ENCODE peak calls at places on chromosomes 5 and 9, in six cellular contexts. One of them, this sample, is unnamed. For H3K4me1 and H3K36me3, the result is how much of the 10 kb centered on the place peaks cover.

GRCh38 chr5:137741718-137742117 is 5.8 kb upstream of the KLHL3 start:
- DNase-seq in ascending aorta: no peak
- DNase-seq in neuronal stem cell: no peak
- DNase-seq in Caco-2: no peak
- DNase-seq in GM23248: no peak
- DNase-seq in heart right ventricle: no peak
- DNase-seq in this sample: no peak

GRCh38 chr5:10424124-10424731 is 17.5 kb upstream of the ROPN1L start:
- DNase-seq in heart right ventricle: no peak
- DNase-seq in neuronal stem cell: no peak
- DNase-seq in Caco-2: peak
- DNase-seq in ascending aorta: no peak
- DNase-seq in GM23248: peak
- DNase-seq in this sample: peak

GRCh38 chr5:1762121-1762877 is 37.3 kb downstream of the MRPL36 start:
- DNase-seq in heart right ventricle: no peak
- DNase-seq in ascending aorta: no peak
- DNase-seq in GM23248: no peak
- DNase-seq in neuronal stem cell: no peak
- DNase-seq in Caco-2: no peak
- DNase-seq in this sample: no peak

GRCh38 chr5:88502179-88503064 is 233.8 kb upstream of the TMEM161B start:
- DNase-seq in neuronal stem cell: no peak
- DNase-seq in Caco-2: no peak
- DNase-seq in ascending aorta: no peak
- DNase-seq in heart right ventricle: no peak
- DNase-seq in GM23248: peak
- DNase-seq in this sample: peak

GRCh38 chr9:129221979-129222635 is 44.0 kb upstream of the IER5L start:
- DNase-seq in ascending aorta: no peak
- DNase-seq in neuronal stem cell: no peak
- DNase-seq in Caco-2: no peak
- DNase-seq in heart right ventricle: no peak
- DNase-seq in GM23248: no peak
- DNase-seq in this sample: no peak

GRCh38 chr5:52262844-52263243 is 524.9 kb upstream of the ITGA1 start:
- DNase-seq in Caco-2: no peak
- DNase-seq in neuronal stem cell: no peak
- DNase-seq in GM23248: no peak
- DNase-seq in heart right ventricle: no peak
- DNase-seq in ascending aorta: no peak
- DNase-seq in this sample: no peak

GRCh38 chr5:203246-203645 is 12.0 kb downstream of the LRRC14B start:
- DNase-seq in heart right ventricle: no peak
- DNase-seq in GM23248: no peak
- DNase-seq in ascending aorta: no peak
- DNase-seq in neuronal stem cell: no peak
- DNase-seq in Caco-2: no peak
- DNase-seq in this sample: no peak

GRCh38 chr5:1321576-1321975 is 23.3 kb downstream of the CLPTM1L start:
- DNase-seq in ascending aorta: no peak
- DNase-seq in Caco-2: no peak
- DNase-seq in GM23248: no peak
- DNase-seq in neuronal stem cell: no peak
- DNase-seq in heart right ventricle: no peak
- DNase-seq in this sample: no peak

GRCh38 chr5:170502692-170503091 is 1.1 kb upstream of the KCNIP1 start:
- DNase-seq in GM23248: no peak
- DNase-seq in heart right ventricle: no peak
- DNase-seq in neuronal stem cell: no peak
- DNase-seq in ascending aorta: no peak
- DNase-seq in Caco-2: no peak
- DNase-seq in this sample: no peak

GRCh38 chr5:31638748-31639418 is at the start of gene PDZD2:
- DNase-seq in GM23248: peak
- DNase-seq in heart right ventricle: peak
- DNase-seq in Caco-2: peak
- DNase-seq in neuronal stem cell: peak
- DNase-seq in ascending aorta: no peak
- DNase-seq in this sample: peak

GRCh38 chr5:15249152-15249551 is 250.8 kb upstream of the FBXL7 start:
- DNase-seq in GM23248: peak
- DNase-seq in neuronal stem cell: no peak
- DNase-seq in Caco-2: no peak
- DNase-seq in ascending aorta: no peak
- DNase-seq in heart right ventricle: no peak
- DNase-seq in this sample: no peak

GRCh38 chr5:52638732-52639131 is 149.0 kb upstream of the ITGA1 start:
- DNase-seq in Caco-2: no peak
- DNase-seq in GM23248: no peak
- DNase-seq in neuronal stem cell: no peak
- DNase-seq in ascending aorta: no peak
- DNase-seq in heart right ventricle: no peak
- DNase-seq in this sample: no peak

GRCh38 chr9:87322840-87323635 is 174.6 kb upstream of the DAPK1 start:
- DNase-seq in neuronal stem cell: no peak
- DNase-seq in Caco-2: no peak
- DNase-seq in heart right ventricle: no peak
- DNase-seq in GM23248: peak
- DNase-seq in ascending aorta: no peak
- DNase-seq in this sample: no peak

DNA sequence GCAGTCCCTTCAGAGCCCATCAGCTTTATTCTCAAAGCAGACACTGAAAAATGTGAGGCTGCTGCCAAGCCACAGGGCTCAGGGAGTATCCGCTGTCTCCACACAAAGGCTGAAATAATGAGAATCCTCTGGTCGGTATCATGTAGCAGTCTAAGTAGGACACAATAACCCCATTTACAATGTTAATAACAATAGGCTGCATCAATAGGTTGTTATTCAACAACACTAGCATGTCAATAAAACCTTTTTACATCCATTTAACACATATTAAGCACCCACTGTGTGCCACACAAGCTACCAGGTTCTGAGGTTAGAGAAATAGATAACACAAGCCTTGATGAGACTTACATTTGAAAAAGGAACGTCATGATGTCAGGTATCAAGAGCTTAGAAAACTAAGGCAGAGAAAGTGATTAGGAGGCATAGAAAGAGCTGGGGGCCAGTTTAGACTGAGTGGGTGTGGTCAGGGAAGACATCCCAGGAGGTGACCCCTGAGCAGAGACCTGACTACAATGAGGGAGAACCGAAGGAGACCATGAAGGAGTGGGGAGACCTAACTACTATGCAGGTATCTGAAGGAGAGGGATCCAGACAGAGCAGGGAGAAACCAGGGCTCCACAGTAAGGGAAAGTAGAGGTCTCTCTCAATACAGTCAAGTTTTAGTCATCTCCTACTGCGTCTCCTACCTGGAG is 140.1 kb upstream of the GRIA1 start:
- DNase-seq in heart right ventricle: no peak
- DNase-seq in ascending aorta: no peak
- DNase-seq in Caco-2: no peak
- DNase-seq in neuronal stem cell: no peak
- DNase-seq in GM23248: no peak
- DNase-seq in this sample: peak
- H3K4me1 ChIP-seq in heart right ventricle: under half
- H3K4me1 ChIP-seq in ascending aorta: under half
- H3K4me1 ChIP-seq in Caco-2: under half
- H3K4me1 ChIP-seq in neuronal stem cell: under half
- H3K4me1 ChIP-seq in GM23248: under half
- H3K4me1 ChIP-seq in this sample: under half

DNA sequence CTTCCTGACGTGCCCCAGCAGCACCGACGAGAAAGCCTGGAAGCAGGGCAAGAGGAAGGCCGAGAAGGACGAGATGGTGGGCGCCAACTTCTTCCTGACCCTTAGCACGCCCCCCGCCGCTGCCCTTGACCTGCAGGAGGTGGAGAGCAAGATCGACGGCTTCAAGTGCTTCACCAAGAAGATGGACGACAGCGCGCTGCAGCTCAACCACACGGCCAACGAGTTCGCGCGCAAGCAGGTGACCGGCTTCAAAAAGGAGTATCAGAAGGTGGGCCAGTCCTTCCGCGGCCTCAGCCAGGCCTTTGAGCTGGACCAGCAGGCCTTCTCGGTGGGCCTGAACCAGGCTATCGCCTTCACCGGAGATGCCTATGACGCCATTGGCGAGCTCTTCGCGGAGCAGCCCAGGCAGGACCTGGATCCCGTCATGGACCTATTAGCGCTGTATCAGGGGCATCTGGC is 1.6 kb downstream of the SNX18 start:
- DNase-seq in heart right ventricle: peak
- DNase-seq in neuronal stem cell: no peak
- DNase-seq in GM23248: peak
- DNase-seq in ascending aorta: no peak
- DNase-seq in Caco-2: no peak
- DNase-seq in this sample: no peak
- H3K4me3 ChIP-seq in heart right ventricle: peak
- H3K4me3 ChIP-seq in neuronal stem cell: peak
- H3K4me3 ChIP-seq in GM23248: peak
- H3K4me3 ChIP-seq in ascending aorta: peak
- H3K4me3 ChIP-seq in Caco-2: no peak
- H3K4me3 ChIP-seq in this sample: peak

DNA sequence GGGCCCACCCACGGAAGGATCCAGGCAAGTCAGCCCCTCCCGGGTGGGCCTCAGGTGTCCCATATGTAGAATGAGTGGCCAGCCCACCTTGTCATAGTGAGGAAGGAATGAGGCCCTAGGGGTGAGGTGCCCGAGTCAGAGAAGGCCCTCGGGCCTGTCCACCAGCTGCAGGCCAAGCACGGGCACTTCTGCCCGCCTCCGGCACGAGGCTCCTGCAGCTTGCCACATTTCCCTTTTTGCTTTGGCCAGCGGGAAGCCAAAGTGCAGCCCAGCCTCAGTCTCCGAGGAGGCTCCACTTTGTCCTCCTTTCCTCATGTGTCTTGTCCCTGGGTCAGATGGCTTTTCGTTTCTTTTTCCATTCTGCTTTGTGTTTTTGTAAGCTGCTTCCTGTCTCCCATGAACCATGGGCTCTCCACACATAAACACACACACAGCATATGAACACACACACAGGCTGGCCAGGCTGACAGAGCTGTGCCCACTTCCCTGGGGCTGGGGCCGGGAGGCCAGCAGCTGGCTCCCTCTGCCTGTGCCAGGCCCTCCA is 72.8 kb downstream of the PSMB7 start:
- DNase-seq in heart right ventricle: no peak
- DNase-seq in Caco-2: no peak
- DNase-seq in GM23248: no peak
- DNase-seq in ascending aorta: no peak
- DNase-seq in neuronal stem cell: no peak
- DNase-seq in this sample: no peak
- H3K36me3 ChIP-seq in heart right ventricle: half or more
- H3K36me3 ChIP-seq in Caco-2: under half
- H3K36me3 ChIP-seq in GM23248: under half
- H3K36me3 ChIP-seq in ascending aorta: under half
- H3K36me3 ChIP-seq in neuronal stem cell: half or more
- H3K36me3 ChIP-seq in this sample: under half

DNA sequence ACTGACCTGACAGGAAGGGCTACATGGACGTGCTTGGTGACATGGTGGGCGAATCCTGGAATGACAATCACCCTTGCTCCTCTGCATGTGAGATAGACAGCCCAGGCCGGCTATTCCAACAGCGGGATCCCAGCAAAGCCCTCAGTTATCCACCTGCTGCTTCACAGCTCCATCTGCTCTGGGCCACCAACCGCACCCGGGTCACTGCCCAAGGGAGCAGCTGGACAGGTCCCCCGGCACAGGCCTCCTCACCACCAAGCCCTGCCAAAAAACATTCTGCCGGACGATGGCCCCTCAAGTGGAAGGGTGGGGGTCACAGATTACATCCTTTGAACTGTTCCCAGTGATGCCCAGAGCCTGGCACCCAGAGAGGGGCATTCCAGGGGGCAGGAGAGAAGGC is 39.6 kb downstream of the STK10 start:
- DNase-seq in Caco-2: no peak
- DNase-seq in ascending aorta: no peak
- DNase-seq in neuronal stem cell: no peak
- DNase-seq in GM23248: no peak
- DNase-seq in heart right ventricle: no peak
- DNase-seq in this sample: no peak
- H3K4me1 ChIP-seq in Caco-2: under half
- H3K4me1 ChIP-seq in ascending aorta: under half
- H3K4me1 ChIP-seq in neuronal stem cell: under half
- H3K4me1 ChIP-seq in GM23248: under half
- H3K4me1 ChIP-seq in heart right ventricle: under half
- H3K4me1 ChIP-seq in this sample: under half

GRCh38 chr9:135047521-135047920 is 39.9 kb upstream of the OLFM1 start:
- DNase-seq in Caco-2: no peak
- DNase-seq in neuronal stem cell: no peak
- DNase-seq in heart right ventricle: no peak
- DNase-seq in GM23248: no peak
- DNase-seq in ascending aorta: no peak
- DNase-seq in this sample: no peak
- H3K4me3 ChIP-seq in Caco-2: no peak
- H3K4me3 ChIP-seq in neuronal stem cell: no peak
- H3K4me3 ChIP-seq in heart right ventricle: no peak
- H3K4me3 ChIP-seq in GM23248: no peak
- H3K4me3 ChIP-seq in ascending aorta: no peak
- H3K4me3 ChIP-seq in this sample: no peak

GRCh38 chr5:134177197-134178171 is 734 bp upstream of the SKP1 start:
- DNase-seq in GM23248: peak
- DNase-seq in heart right ventricle: peak
- DNase-seq in neuronal stem cell: peak
- DNase-seq in ascending aorta: no peak
- DNase-seq in Caco-2: peak
- DNase-seq in this sample: peak

GRCh38 chr5:134176523-134177196 is at the start of gene SKP1:
- DNase-seq in Caco-2: peak
- DNase-seq in heart right ventricle: peak
- DNase-seq in GM23248: peak
- DNase-seq in ascending aorta: no peak
- DNase-seq in neuronal stem cell: peak
- DNase-seq in this sample: peak

GRCh38 chr5:134174841-134175839 is 1.6 kb downstream of the SKP1 start:
- DNase-seq in ascending aorta: no peak
- DNase-seq in GM23248: peak
- DNase-seq in Caco-2: no peak
- DNase-seq in neuronal stem cell: no peak
- DNase-seq in heart right ventricle: no peak
- DNase-seq in this sample: no peak

GRCh38 chr5:134175874-134176522 is 752 bp downstream of the SKP1 start:
- DNase-seq in ascending aorta: no peak
- DNase-seq in heart right ventricle: no peak
- DNase-seq in Caco-2: no peak
- DNase-seq in neuronal stem cell: no peak
- DNase-seq in GM23248: peak
- DNase-seq in this sample: peak

DNA sequence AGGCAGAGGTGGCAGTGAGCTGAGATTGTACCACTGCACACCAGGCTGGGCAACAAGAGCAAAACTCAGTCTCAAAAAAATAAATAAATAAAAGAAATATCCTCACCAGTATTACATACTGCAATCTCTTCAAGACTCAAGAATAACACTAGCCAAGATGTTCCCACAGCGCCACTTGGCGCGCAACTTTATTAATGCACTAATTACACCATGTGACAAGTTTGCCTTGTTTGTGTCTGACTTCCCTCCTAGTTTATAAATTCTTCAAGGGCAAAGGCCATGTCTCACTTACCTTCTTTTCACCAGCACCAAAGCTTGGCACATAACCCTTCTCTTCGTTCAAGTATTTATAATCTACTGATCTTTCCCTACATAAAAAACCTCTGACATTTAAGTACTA is 4.8 kb downstream of the SKP1 start:
- DNase-seq in ascending aorta: no peak
- DNase-seq in heart right ventricle: no peak
- DNase-seq in GM23248: no peak
- DNase-seq in neuronal stem cell: no peak
- DNase-seq in Caco-2: no peak
- DNase-seq in this sample: no peak
- H3K36me3 ChIP-seq in ascending aorta: under half
- H3K36me3 ChIP-seq in heart right ventricle: half or more
- H3K36me3 ChIP-seq in GM23248: under half
- H3K36me3 ChIP-seq in neuronal stem cell: half or more
- H3K36me3 ChIP-seq in Caco-2: under half
- H3K36me3 ChIP-seq in this sample: half or more